ENCODE peak calls at places on chromosome 18, in eight cellular contexts. Y, G, T, H, X, J, Q and V are unnamed samples.

GRCh38 chr18:25350561-25351201 is 1.3 kb downstream of the ZNF521 start:
- DNase-seq in Y (no peak), G (no peak), T (peak; percentile 75), H (peak; percentile 42), X (peak; percentile 70), J (peak; percentile 38), Q (peak; percentile 88), V (peak; percentile 4)

GRCh38 chr18:8052237-8052701 is 485.2 kb downstream of the PTPRM start:
- DNase-seq in Y (no peak), G (no peak), T (no peak), H (no peak), X (no peak), J (no peak), Q (peak; percentile 19), V (no peak)

GRCh38 chr18:42459873-42460272 is 504.8 kb downstream of the PIK3C3 start:
- DNase-seq in Y (no peak), G (no peak), T (no peak), H (no peak), X (no peak), J (no peak), Q (no peak), V (no peak)

GRCh38 chr18:7815797-7816196 is 248.7 kb downstream of the PTPRM start:
- DNase-seq in Y (no peak), G (no peak), T (no peak), H (no peak), X (no peak), J (no peak), Q (no peak), V (no peak)

GRCh38 chr18:23958036-23958435 is 56.5 kb upstream of the TTC39C start:
- DNase-seq in Y (no peak), G (no peak), T (no peak), H (peak; percentile 16), X (no peak), J (no peak), Q (peak; percentile 35), V (no peak)

GRCh38 chr18:2111456-2111855 is 459.8 kb downstream of the METTL4 start:
- DNase-seq in Y (no peak), G (peak; percentile 47), T (no peak), H (peak; percentile 72), X (no peak), J (no peak), Q (peak; percentile 23), V (peak; percentile 47)

GRCh38 chr18:23257153-23257552 is 121.9 kb downstream of the CABLES1 start:
- DNase-seq in Y (no peak), G (peak; percentile 40), T (no peak), H (no peak), X (no peak), J (no peak), Q (no peak), V (no peak)

GRCh38 chr18:68713791-68714190 is 1.1 kb downstream of the TMX3 start:
- DNase-seq in Y (no peak), G (no peak), T (peak; percentile 7), H (peak; percentile 31), X (no peak), J (no peak), Q (no peak), V (no peak)

GRCh38 chr18:58527116-58528010 is 101.5 kb downstream of the ALPK2 start:
- DNase-seq in Y (no peak), G (peak; percentile 88), T (no peak), H (no peak), X (no peak), J (no peak), Q (no peak), V (no peak)

GRCh38 chr18:54880706-54881105 is 52.4 kb downstream of the RAB27B start:
- DNase-seq in Y (no peak), G (peak; percentile 33), T (no peak), H (peak; percentile 82), X (no peak), J (no peak), Q (peak; percentile 67), V (peak; percentile 35)

GRCh38 chr18:79489048-79489899 is 93.5 kb downstream of the NFATC1 start:
- DNase-seq in Y (no peak), G (no peak), T (no peak), H (no peak), X (no peak), J (no peak), Q (no peak), V (no peak)

GRCh38 chr18:64966667-64967066 is 784.1 kb upstream of the CDH7 start:
- DNase-seq in Y (no peak), G (no peak), T (no peak), H (no peak), X (no peak), J (no peak), Q (peak; percentile 65), V (no peak)

GRCh38 chr18:35695803-35696202 is 114.3 kb downstream of the GALNT1 start:
- DNase-seq in Y (no peak), G (no peak), T (no peak), H (no peak), X (no peak), J (no peak), Q (no peak), V (no peak)

GRCh38 chr18:10032331-10032979 is 118.6 kb downstream of the VAPA start:
- DNase-seq in Y (no peak), G (no peak), T (peak; percentile 34), H (no peak), X (peak; percentile 61), J (peak; percentile 55), Q (no peak), V (no peak)

GRCh38 chr18:50886914-50887313 is 8.0 kb downstream of the ME2 start:
- DNase-seq in Y (no peak), G (no peak), T (no peak), H (no peak), X (no peak), J (no peak), Q (no peak), V (no peak)

GRCh38 chr18:10123006-10123950 is 209.5 kb downstream of the VAPA start:
- DNase-seq in Y (no peak), G (no peak), T (no peak), H (no peak), X (peak; percentile 42), J (no peak), Q (no peak), V (no peak)

GRCh38 chr18:56333146-56333545 is 305.2 kb downstream of the TXNL1 start:
- DNase-seq in Y (no peak), G (no peak), T (no peak), H (no peak), X (no peak), J (no peak), Q (no peak), V (no peak)

GRCh38 chr18:9876867-9877654 is 8.7 kb upstream of the TXNDC2 start:
- DNase-seq in Y (peak; percentile 81), G (peak; percentile 77), T (no peak), H (peak; percentile 97), X (peak; percentile 81), J (no peak), Q (peak; percentile 88), V (peak; percentile 81)

GRCh38 chr18:32674491-32674890 is 98.3 kb downstream of the KLHL14 start:
- DNase-seq in Y (no peak), G (peak; percentile 55), T (no peak), H (no peak), X (peak; percentile 35), J (no peak), Q (no peak), V (no peak)

GRCh38 chr18:31835528-31836138 is 75.0 kb upstream of the SLC25A52 start:
- DNase-seq in Y (no peak), G (peak; percentile 50), T (no peak), H (peak; percentile 78), X (no peak), J (no peak), Q (peak; percentile 6), V (peak; percentile 27)

GRCh38 chr18:46212398-46212797 is 108.2 kb downstream of the HAUS1 start:
- DNase-seq in Y (no peak), G (no peak), T (no peak), H (no peak), X (no peak), J (no peak), Q (no peak), V (no peak)

GRCh38 chr18:10088734-10089133 is 174.9 kb downstream of the VAPA start:
- DNase-seq in Y (no peak), G (no peak), T (no peak), H (no peak), X (no peak), J (no peak), Q (no peak), V (no peak)

GRCh38 chr18:62282188-62282629 is 42.9 kb upstream of the TNFRSF11A start:
- DNase-seq in Y (peak; percentile 12), G (no peak), T (no peak), H (peak; percentile 89), X (peak; percentile 32), J (no peak), Q (peak; percentile 76), V (peak; percentile 64)

GRCh38 chr18:59011786-59012185 is 127.9 kb upstream of the SEC11C start:
- DNase-seq in Y (no peak), G (no peak), T (no peak), H (no peak), X (no peak), J (no peak), Q (no peak), V (no peak)

GRCh38 chr18:48886520-48887293 is 64.1 kb downstream of the SMAD7 start:
- DNase-seq in Y (no peak), G (no peak), T (no peak), H (no peak), X (no peak), J (no peak), Q (no peak), V (no peak)

GRCh38 chr18:27184115-27185024 is 738 bp downstream of the CHST9 start:
- DNase-seq in Y (no peak), G (peak; percentile 15), T (peak; percentile 18), H (no peak), X (no peak), J (no peak), Q (no peak), V (no peak)

GRCh38 chr18:28715206-28715605 is 538.3 kb upstream of the CDH2 start:
- DNase-seq in Y (no peak), G (no peak), T (no peak), H (no peak), X (no peak), J (no peak), Q (no peak), V (no peak)

GRCh38 chr18:22088029-22088428 is 81.4 kb upstream of the GATA6 start:
- DNase-seq in Y (no peak), G (peak; percentile 27), T (no peak), H (peak; percentile 17), X (no peak), J (no peak), Q (no peak), V (no peak)

GRCh38 chr18:68462766-68463165 is 252.1 kb downstream of the TMX3 start:
- DNase-seq in Y (no peak), G (no peak), T (no peak), H (peak; percentile 39), X (no peak), J (no peak), Q (no peak), V (no peak)

GRCh38 chr18:70431203-70431624 is 142.4 kb downstream of the SOCS6 start:
- DNase-seq in Y (no peak), G (peak; percentile 91), T (no peak), H (peak; percentile 88), X (no peak), J (no peak), Q (peak; percentile 78), V (no peak)

GRCh38 chr18:66511810-66512209 is 92.1 kb downstream of the CDH19 start:
- DNase-seq in Y (no peak), G (peak; percentile 88), T (no peak), H (peak; percentile 78), X (no peak), J (no peak), Q (no peak), V (peak; percentile 10)

GRCh38 chr18:65906621-65907034 is 155.8 kb downstream of the CDH7 start:
- DNase-seq in Y (no peak), G (no peak), T (no peak), H (no peak), X (no peak), J (no peak), Q (no peak), V (no peak)

GRCh38 chr18:23719634-23720201 is 30.5 kb downstream of the LAMA3 start:
- DNase-seq in Y (peak; percentile 87), G (peak; percentile 98), T (no peak), H (peak; percentile 95), X (peak; percentile 92), J (no peak), Q (peak; percentile 98), V (peak; percentile 96)

GRCh38 chr18:52907942-52908341 is 567.9 kb downstream of the DCC start:
- DNase-seq in Y (no peak), G (no peak), T (no peak), H (no peak), X (no peak), J (no peak), Q (no peak), V (no peak)